ENCODE peak calls at places on chromosomes 2 and 18, in nine cellular contexts. Y is uterus, B is neural crest cell, F is GM06990, S is GM12865, Q is fibroblast of mammary gland, U is GM13976, M is PC-3, A is suprapubic skin. H is an unnamed sample.
A peak's percentile ranks its signal among the peaks of the same experiment; 100 is the strongest.

GRCh38 chr2:25558262-25558661 is 115.1 kb downstream of the DTNB start:
- DNase-seq in F (peak; percentile 64), S (peak; percentile 85), Y (no peak), Q (peak; percentile 81), M (peak; percentile 62), U (peak; percentile 82), A (no peak), B (no peak), H (peak; percentile 65)

GRCh38 chr18:6994719-6995430 is 122.7 kb downstream of the LAMA1 start:
- DNase-seq in Q (peak; percentile 1), A (no peak), U (no peak), S (no peak), F (no peak), B (no peak), Y (no peak), M (peak; percentile 79), H (no peak)

GRCh38 chr18:68769423-68769822 is 28.5 kb upstream of the CCDC102B start:
- DNase-seq in B (no peak), Y (peak; percentile 34), A (no peak), Q (peak; percentile 74), U (no peak), M (no peak), S (no peak), F (no peak), H (no peak)

GRCh38 chr2:1421731-1422130 is 8.5 kb downstream of the TPO start:
- DNase-seq in S (no peak), Y (no peak), B (no peak), Q (no peak), F (no peak), M (no peak), U (no peak), A (peak; percentile 73), H (no peak)

GRCh38 chr2:10124538-10125045 is 2.1 kb downstream of the RRM2 start:
- DNase-seq in Q (peak; percentile 81), B (peak; percentile 52), S (peak; percentile 82), A (peak; percentile 8), U (peak; percentile 63), M (peak; percentile 78), Y (peak; percentile 49), F (no peak), H (no peak)

GRCh38 chr2:164151518-164151917 is 415.7 kb upstream of the FIGN start:
- DNase-seq in M (no peak), B (no peak), U (no peak), A (no peak), Y (no peak), F (no peak), S (no peak), Q (peak; percentile 84), H (no peak)

GRCh38 chr18:44474596-44474995 is 206.1 kb upstream of the SETBP1 start:
- DNase-seq in A (no peak), S (no peak), B (no peak), F (no peak), U (no peak), Q (no peak), Y (no peak), M (no peak), H (no peak)

GRCh38 chr2:234608946-234609345 is 112.1 kb upstream of the ARL4C start:
- DNase-seq in F (no peak), B (no peak), A (peak; percentile 35), Q (no peak), M (no peak), Y (no peak), U (no peak), S (no peak), H (no peak)

GRCh38 chr18:62341423-62341920 is 16.4 kb downstream of the TNFRSF11A start:
- DNase-seq in Y (no peak), F (no peak), U (no peak), M (no peak), A (no peak), B (no peak), S (no peak), Q (no peak), H (no peak)

GRCh38 chr2:234289789-234290188 is 207.1 kb downstream of the ARL4C start:
- DNase-seq in B (no peak), A (no peak), S (peak; percentile 67), U (no peak), Q (peak; percentile 87), F (peak; percentile 52), Y (no peak), M (peak; percentile 81), H (peak; percentile 77)

GRCh38 chr18:28984731-28985130 is 807.8 kb upstream of the CDH2 start:
- DNase-seq in A (no peak), Y (no peak), M (peak; percentile 54), S (no peak), Q (peak; percentile 25), B (no peak), U (no peak), F (no peak), H (no peak)

GRCh38 chr2:38073211-38074005 is 2.5 kb downstream of the CYP1B1 start:
- DNase-seq in Y (peak; percentile 57), S (no peak), Q (peak; percentile 56), B (no peak), F (peak; percentile 9), A (no peak), U (peak; percentile 24), M (peak; percentile 36), H (no peak)

GRCh38 chr18:46213295-46213694 is 109.1 kb downstream of the HAUS1 start:
- DNase-seq in Q (peak; percentile 9), M (peak; percentile 6), F (no peak), B (no peak), A (no peak), Y (no peak), S (peak; percentile 41), U (peak; percentile 41), H (no peak)
- TF ChIP-seq CTCF in Q (peak; percentile 35), M (peak; percentile 41), F (peak; percentile 46), B (peak; percentile 61), A (no peak), Y (no peak), S (peak; percentile 40), U (peak; percentile 16), H (peak; percentile 78)

DNA sequence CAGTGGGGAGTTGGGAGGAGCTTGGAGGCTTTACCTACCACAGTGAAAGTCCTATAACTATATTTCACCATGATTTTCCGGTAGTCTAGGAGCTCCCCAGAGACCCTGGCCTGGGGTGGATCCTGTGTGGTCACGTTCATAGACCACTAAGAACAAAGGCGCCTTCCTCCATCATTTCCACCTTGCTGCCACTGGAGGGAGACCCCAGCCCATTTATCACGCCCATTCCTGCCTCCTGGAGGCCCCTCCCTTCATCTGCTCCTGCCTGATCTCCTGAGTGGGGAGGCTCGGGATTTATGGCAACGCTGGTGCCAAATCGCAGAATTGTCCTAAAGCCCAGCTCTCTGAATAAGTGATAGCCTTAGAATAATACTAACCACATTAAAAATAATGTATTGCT is 507.6 kb upstream of the SPHKAP start:
- DNase-seq in M (peak; percentile 24), Q (peak; percentile 8), A (no peak), Y (no peak), U (no peak), F (no peak), S (no peak), B (peak; percentile 41), H (no peak)
- TF ChIP-seq CTCF in M (peak; percentile 46), Q (peak; percentile 20), A (no peak), Y (no peak), U (no peak), F (no peak), S (no peak), B (peak; percentile 63), H (no peak)

DNA sequence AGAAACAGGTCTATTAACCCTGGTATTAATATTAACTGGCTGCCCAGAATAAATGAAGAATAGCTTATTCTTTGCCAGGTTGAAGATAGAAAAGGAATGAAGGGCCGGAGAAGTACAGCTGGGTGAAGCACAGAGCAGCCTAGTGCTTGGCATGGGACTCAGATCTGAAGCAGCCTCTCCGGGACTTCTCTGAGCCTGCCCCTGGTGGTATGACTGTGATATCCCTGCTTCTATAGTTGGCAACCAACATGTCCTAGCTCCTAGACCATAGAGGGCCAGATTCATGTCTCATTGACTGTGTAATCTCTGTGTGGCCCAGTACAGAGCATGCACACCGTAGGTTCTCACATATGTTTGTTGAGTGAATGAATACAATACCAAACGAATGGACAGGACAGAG is 107.8 kb downstream of the MSH2 start:
- DNase-seq in S (no peak), F (no peak), M (peak; percentile 19), A (no peak), Y (no peak), Q (no peak), U (no peak), B (no peak), H (no peak)
- TF ChIP-seq CTCF in S (peak; percentile 20), F (peak; percentile 20), M (no peak), A (no peak), Y (no peak), Q (peak; percentile 3), U (no peak), B (no peak), H (no peak)

DNA sequence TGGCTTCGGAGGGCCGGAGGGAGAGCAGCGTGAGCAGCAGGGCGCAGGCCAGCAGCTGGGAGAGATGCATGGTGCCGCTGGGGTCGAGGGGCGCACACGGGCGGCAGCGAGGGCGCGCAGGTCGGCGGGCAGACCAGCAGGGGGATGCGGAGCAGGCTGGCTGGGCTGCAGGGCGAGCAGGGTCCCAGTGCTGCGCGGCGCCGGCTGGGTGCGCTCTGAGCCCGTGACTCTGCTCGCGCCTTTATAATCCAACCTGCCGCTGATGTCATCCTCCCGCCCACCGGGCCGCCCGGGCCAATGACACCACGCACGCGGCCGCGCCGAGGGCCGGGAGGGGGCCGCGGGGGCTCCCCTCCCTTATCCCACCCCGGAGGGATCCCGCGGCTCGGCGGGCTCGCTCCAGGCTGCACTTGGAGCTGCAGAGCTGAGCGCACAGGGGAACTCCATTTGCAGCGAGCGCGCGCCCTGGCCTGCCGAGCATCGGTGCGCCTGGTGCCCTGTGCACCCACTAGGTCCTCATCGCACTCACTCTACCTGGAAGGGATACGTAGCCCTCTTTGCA is at the start of gene NPPC:
- DNase-seq in Q (peak; percentile 40), B (peak; percentile 78), M (peak; percentile 19), F (peak; percentile 79), A (peak; percentile 75), U (peak; percentile 86), S (peak; percentile 73), Y (peak; percentile 39), H (no peak)
- TF ChIP-seq CTCF in Q (no peak), B (peak; percentile 65), M (peak; percentile 30), F (peak; percentile 39), A (no peak), U (peak; percentile 58), S (peak; percentile 41), Y (peak; percentile 27), H (no peak)